ENCODE peak calls at places on chromosomes 7 and 10, in five cellular contexts. K is astrocyte, J is IMR-90, Y is neuronal stem cell, Q is neural progenitor cell. S is an unnamed sample.

GRCh38 chr10:3245395-3245794 is 72.8 kb upstream of the PITRM1 start:
- DNase-seq in K (no peak), J (no peak), Y (no peak), Q (no peak), S (no peak)

GRCh38 chr7:140697447-140698143 is 1.1 kb downstream of the NDUFB2 start:
- DNase-seq in K (peak; percentile 53), J (peak; percentile 64), Y (no peak), Q (no peak), S (no peak)

GRCh38 chr7:47506716-47507354 is 75.1 kb downstream of the TNS3 start:
- DNase-seq in K (peak; percentile 93), J (peak; percentile 59), Y (no peak), Q (no peak), S (no peak)

GRCh38 chr10:11521860-11522259 is 89.6 kb downstream of the USP6NL start:
- DNase-seq in K (peak; percentile 42), J (peak; percentile 58), Y (no peak), Q (no peak), S (no peak)

GRCh38 chr10:116597543-116597942 is 6.8 kb downstream of the PNLIPRP1 start:
- DNase-seq in K (no peak), J (no peak), Y (no peak), Q (no peak), S (no peak)

GRCh38 chr7:118179191-118179590 is 4.8 kb upstream of the LSM8 start:
- DNase-seq in K (no peak), J (no peak), Y (no peak), Q (no peak), S (no peak)

GRCh38 chr7:30321992-30322637 is 37.7 kb downstream of the ZNRF2 start:
- DNase-seq in K (no peak), J (no peak), Y (no peak), Q (no peak), S (no peak)

GRCh38 chr10:118742787-118743186 is 12.0 kb downstream of the CACUL1 start:
- DNase-seq in K (peak; percentile 78), J (peak; percentile 86), Y (no peak), Q (no peak), S (no peak)

GRCh38 chr10:17214486-17214885 is 13.0 kb upstream of the TRDMT1 start:
- DNase-seq in K (no peak), J (no peak), Y (no peak), Q (no peak), S (no peak)

GRCh38 chr7:24936121-24936824 is 43.7 kb downstream of the OSBPL3 start:
- DNase-seq in K (peak; percentile 75), J (peak; percentile 62), Y (no peak), Q (no peak), S (no peak)

GRCh38 chr7:24942226-24942625 is 37.8 kb downstream of the OSBPL3 start:
- DNase-seq in K (no peak), J (no peak), Y (no peak), Q (peak; percentile 36), S (no peak)

GRCh38 chr7:24943096-24943948 is 36.7 kb downstream of the OSBPL3 start:
- DNase-seq in K (no peak), J (no peak), Y (no peak), Q (no peak), S (no peak)

GRCh38 chr7:24939406-24939805 is 40.6 kb downstream of the OSBPL3 start:
- DNase-seq in K (no peak), J (no peak), Y (no peak), Q (no peak), S (no peak)
- H3K27ac ChIP-seq in K (no peak overlapping the region), J (no peak overlapping the region), Y (no peak overlapping the region), Q (no peak overlapping the region), S (no peak overlapping the region)

GRCh38 chr10:66927271-66927950 is 1.6 kb downstream of the LRRTM3 start:
- DNase-seq in K (no peak), J (no peak), Y (no peak), Q (no peak), S (no peak)
- H3K4me3 ChIP-seq in K (peak overlapping the region; percentile 47), J (no peak overlapping the region), Y (no peak overlapping the region), Q (peak overlapping the region; percentile 35), S (no peak overlapping the region)

GRCh38 chr10:84135836-84136235 is 3.5 kb upstream of the GHITM start:
- DNase-seq in K (no peak), J (no peak), Y (no peak), Q (no peak), S (no peak)

GRCh38 chr10:84139126-84140035 is at the start of gene GHITM:
- DNase-seq in K (peak; percentile 96), J (peak; percentile 98), Y (peak; percentile 97), Q (peak; percentile 98), S (peak; percentile 79)

GRCh38 chr10:84140036-84140379 is 699 bp downstream of the GHITM start:
- DNase-seq in K (peak; percentile 12), J (peak; percentile 31), Y (no peak), Q (peak; percentile 15), S (no peak)

DNA sequence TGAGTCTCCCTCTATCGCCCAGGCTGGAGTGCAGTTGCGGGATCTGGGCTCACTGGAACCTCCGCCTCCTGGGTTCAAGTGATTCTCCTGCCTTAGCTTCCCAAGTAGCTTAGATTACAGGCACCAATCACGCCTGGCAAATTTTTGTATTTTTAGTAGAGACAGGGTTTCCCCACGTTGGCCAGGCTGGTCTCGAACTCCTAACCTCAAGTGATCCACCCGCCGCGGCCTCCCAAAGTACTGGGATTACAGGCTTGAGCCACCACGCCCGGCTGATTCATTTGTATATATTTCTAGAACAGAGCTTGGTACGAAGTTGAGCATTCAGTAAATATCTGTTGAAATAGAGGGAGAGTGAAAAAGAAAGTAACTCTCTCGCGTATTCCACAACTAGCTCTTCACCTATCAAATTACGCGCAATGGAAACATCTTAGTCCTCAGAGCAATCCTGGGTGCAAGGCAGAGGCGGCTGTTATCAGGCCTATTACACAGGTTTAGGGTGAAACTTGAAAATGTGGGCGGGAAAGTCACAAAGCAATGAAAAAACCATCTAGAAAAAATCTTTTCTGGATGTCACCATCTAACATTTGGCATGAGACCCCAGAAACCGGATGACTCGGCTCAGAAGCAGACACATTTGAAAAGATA is 707 bp upstream of the GHITM start:
- DNase-seq in K (no peak), J (peak; percentile 22), Y (no peak), Q (no peak), S (no peak)
- H3K9ac ChIP-seq in K (peak overlapping the region; percentile 99), J (peak overlapping the region; percentile 36), Y (no peak overlapping the region), Q (no peak overlapping the region), S (peak overlapping the region; percentile 75)

GRCh38 chr10:24393206-24393605 is 184.3 kb downstream of the KIAA1217 start:
- DNase-seq in K (no peak), J (no peak), Y (no peak), Q (no peak), S (peak; percentile 57)

GRCh38 chr10:24385776-24386175 is 176.8 kb downstream of the KIAA1217 start:
- DNase-seq in K (peak; percentile 99), J (peak; percentile 30), Y (no peak), Q (no peak), S (no peak)

GRCh38 chr10:24394479-24395190 is 185.7 kb downstream of the KIAA1217 start:
- DNase-seq in K (no peak), J (no peak), Y (no peak), Q (no peak), S (no peak)

GRCh38 chr10:24390146-24390700 is 181.3 kb downstream of the KIAA1217 start:
- DNase-seq in K (no peak), J (no peak), Y (no peak), Q (no peak), S (peak; percentile 90)

DNA sequence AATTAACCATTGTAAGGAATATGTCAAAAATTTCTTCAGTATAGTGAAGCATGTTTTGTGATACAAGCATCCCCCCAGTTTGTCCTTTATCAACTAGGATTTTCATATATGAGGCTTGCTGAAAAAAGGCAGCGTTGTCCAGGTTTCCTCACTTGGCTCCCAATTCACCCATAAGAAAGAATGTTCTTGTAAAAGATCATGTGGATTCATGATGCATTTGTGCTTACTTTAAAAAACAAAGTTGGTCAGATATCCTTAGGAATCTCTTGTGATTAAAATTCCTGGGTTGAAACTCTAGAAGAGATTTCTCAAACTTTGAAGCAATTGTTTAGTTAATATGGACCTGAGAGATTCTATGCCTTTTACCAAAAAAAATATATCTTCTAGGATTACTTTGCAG is 181.8 kb downstream of the KIAA1217 start:
- DNase-seq in K (peak; percentile 42), J (peak; percentile 25), Y (no peak), Q (no peak), S (no peak)
- H3K27ac ChIP-seq in K (no peak overlapping the region), J (no peak overlapping the region), Y (no peak overlapping the region), Q (no peak overlapping the region), S (peak overlapping the region; percentile 100)

S was measured in SK-N-MC.